ENCODE peak calls at places on chromosomes 6 and 20, in five cellular contexts. C, L, T, N and O are unnamed samples.

GRCh38 chr20:7694940-7695567 is 245.2 kb downstream of the HAO1 start:
- DNase-seq in C (no peak), T (no peak), N (no peak), L (no peak), O (no peak)

GRCh38 chr20:4335722-4336121 is 320.4 kb upstream of the RNF24 start:
- DNase-seq in N (no peak), T (no peak), C (no peak), L (no peak), O (no peak)

GRCh38 chr6:34234667-34235604 is 1.7 kb upstream of the HMGA1 start:
- DNase-seq in C (no peak), N (peak), L (no peak), T (peak), O (no peak)

GRCh38 chr6:143335865-143336264 is 114.6 kb downstream of the ADAT2 start:
- DNase-seq in C (no peak), N (no peak), T (no peak), L (no peak), O (no peak)

GRCh38 chr20:8190043-8190880 is 58.2 kb downstream of the PLCB1 start:
- DNase-seq in N (no peak), C (no peak), L (no peak), T (no peak), O (no peak)

GRCh38 chr6:50681213-50681824 is 32.0 kb upstream of the TFAP2D start:
- DNase-seq in N (no peak), L (no peak), C (no peak), T (no peak), O (no peak)

GRCh38 chr6:74964871-74965441 is 240.9 kb downstream of the COL12A1 start:
- DNase-seq in T (no peak), C (no peak), N (no peak), L (peak), O (no peak)

GRCh38 chr6:119349341-119350201 is at the start of gene MAN1A1:
- DNase-seq in T (peak), N (peak), L (peak), C (peak), O (peak)

GRCh38 chr6:13383280-13384163 is 55.2 kb upstream of the TBC1D7 start:
- DNase-seq in L (peak), T (no peak), C (no peak), N (no peak), O (no peak)

GRCh38 chr20:53869466-53870258 is 200.7 kb downstream of the BCAS1 start:
- DNase-seq in L (peak), N (no peak), T (no peak), C (no peak), O (no peak)

GRCh38 chr20:50798650-50799049 is 3.8 kb downstream of the BCAS4 start:
- DNase-seq in N (no peak), T (no peak), C (no peak), L (no peak), O (no peak)

GRCh38 chr6:87481936-87482335 is 9.2 kb downstream of the SLC35A1 start:
- DNase-seq in T (no peak), L (no peak), N (no peak), C (no peak), O (no peak)

GRCh38 chr6:26185802-26186201 is 98.6 kb downstream of the HFE start:
- DNase-seq in C (no peak), T (no peak), N (no peak), L (no peak), O (no peak)

GRCh38 chr6:26187981-26188635 is 100.9 kb downstream of the HFE start:
- DNase-seq in N (no peak), T (no peak), L (peak), C (no peak), O (no peak)

GRCh38 chr6:26185004-26185403 is 97.8 kb downstream of the HFE start:
- DNase-seq in C (no peak), N (no peak), L (no peak), T (no peak), O (no peak)

GRCh38 chr6:26186652-26187051 is 99.4 kb downstream of the HFE start:
- DNase-seq in C (no peak), L (no peak), T (no peak), N (no peak), O (no peak)

GRCh38 chr6:26187292-26187691 is 100.1 kb downstream of the HFE start:
- DNase-seq in C (no peak), N (no peak), L (no peak), T (no peak), O (no peak)
- H3K4me3 ChIP-seq in C (no peak), N (no peak), L (no peak), T (no peak), O (no peak)

DNA sequence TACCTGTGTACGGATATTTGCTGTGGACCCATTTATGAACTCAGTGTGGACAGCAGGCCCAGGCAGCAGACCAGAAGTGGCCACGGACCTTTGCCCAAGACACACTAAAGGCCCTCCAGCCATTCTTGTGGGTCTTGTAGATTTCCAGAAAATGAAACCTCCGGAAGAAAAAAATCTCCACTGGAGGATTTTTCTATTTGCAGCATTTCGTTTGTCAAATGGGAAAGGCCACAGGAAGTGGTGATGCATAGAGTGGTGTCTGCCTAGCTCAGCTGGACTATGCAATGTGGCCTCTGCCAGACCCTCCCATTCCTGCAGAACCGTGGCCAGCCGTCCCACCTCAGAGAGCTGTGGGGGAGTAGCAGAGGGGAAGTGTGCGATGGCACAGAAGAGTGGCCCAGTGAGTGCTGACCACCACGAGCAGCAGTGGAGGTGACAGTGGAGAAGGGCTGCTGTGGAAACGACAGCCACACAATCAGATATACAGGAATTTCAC is 24.0 kb upstream of the INSM1 start:
- DNase-seq in C (no peak), T (no peak), L (no peak), N (no peak), O (no peak)
- H3K27ac ChIP-seq in C (no peak), T (no peak), L (no peak), N (no peak), O (no peak)

GRCh38 chr6:146423450-146423849 is 120.2 kb upstream of the RAB32 start:
- DNase-seq in C (no peak), T (no peak), N (no peak), L (no peak), O (no peak)
- TF ChIP-seq CTCF in C (no peak), T (no peak), N (no peak), L (no peak), O (no peak)

GRCh38 chr6:170189236-170189635 is 101.6 kb downstream of the DLL1 start:
- DNase-seq in T (no peak), C (no peak), L (no peak), N (no peak), O (peak)
- H3K4me3 ChIP-seq in T (no peak), C (no peak), L (no peak), N (no peak), O (no peak)

GRCh38 chr6:37176268-37177082 is 6.5 kb downstream of the PIM1 start:
- DNase-seq in T (no peak), C (no peak), L (peak), N (no peak), O (no peak)
- H3K27ac ChIP-seq in T (no peak), C (no peak), L (no peak), N (no peak), O (no peak)

GRCh38 chr6:166156942-166157341 is 10.7 kb downstream of the TBXT start:
- DNase-seq in L (peak), C (no peak), N (no peak), T (no peak), O (no peak)
- TF ChIP-seq CTCF in L (peak), C (peak), N (peak), T (peak), O (no peak)

GRCh38 chr6:6003334-6004146 is 3.2 kb downstream of the NRN1 start:
- DNase-seq in T (peak), L (no peak), N (no peak), C (no peak), O (no peak)

GRCh38 chr6:6004147-6004995 is 2.4 kb downstream of the NRN1 start:
- DNase-seq in C (no peak), N (no peak), L (no peak), T (no peak), O (no peak)

GRCh38 chr6:6001443-6001842 is 5.3 kb downstream of the NRN1 start:
- DNase-seq in N (no peak), C (no peak), T (no peak), L (no peak), O (no peak)

GRCh38 chr6:6002809-6003333 is 3.9 kb downstream of the NRN1 start:
- DNase-seq in C (no peak), T (no peak), L (no peak), N (no peak), O (no peak)

DNA sequence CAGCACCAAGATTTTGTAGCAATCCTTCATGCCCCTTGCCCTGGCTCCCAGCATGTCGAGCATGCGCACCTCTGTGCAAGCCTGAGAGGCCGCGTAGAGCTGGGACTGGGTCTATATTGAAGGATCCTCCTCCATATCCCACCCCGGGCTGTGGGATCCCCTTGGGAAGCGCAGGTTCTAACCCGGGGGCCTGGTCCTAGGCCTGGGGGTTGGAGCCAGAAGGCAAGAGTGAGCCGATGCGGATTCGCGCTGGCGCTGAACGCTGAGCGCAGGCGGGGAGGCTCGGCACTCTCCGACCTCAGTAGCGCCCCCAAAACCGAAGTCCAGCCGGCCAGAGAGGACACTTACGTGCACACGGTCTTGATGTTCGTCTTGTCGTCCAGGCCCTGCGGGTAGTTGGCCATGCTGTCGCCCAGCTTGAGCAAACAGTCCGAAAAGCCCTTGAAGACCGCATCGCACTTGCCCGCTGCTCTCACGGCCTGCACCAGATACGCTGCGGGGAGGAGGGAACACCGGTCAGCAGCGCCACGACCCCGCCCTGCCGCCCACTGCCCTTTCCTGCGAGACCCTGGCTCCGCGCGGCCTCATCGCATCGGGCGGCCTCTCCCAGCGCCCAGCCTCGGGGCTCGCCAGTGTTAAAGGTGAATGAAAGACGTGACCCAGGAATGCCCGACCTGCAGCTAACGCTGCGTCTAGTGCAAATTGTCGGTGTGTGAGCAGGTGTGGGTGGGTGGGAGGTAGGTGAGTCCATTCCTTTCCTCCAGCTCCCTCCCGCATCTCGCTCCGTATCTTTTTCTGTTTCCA is 4.5 kb downstream of the NRN1 start:
- DNase-seq in L (no peak), N (no peak), C (no peak), T (no peak), O (no peak)
- H3K4me3 ChIP-seq in L (peak), N (no peak), C (peak), T (no peak), O (peak)

GRCh38 chr20:58621906-58622548 is 29.1 kb upstream of the STX16 start:
- DNase-seq in C (no peak), L (no peak), N (no peak), T (no peak), O (no peak)
- H3K27ac ChIP-seq in C (no peak), L (no peak), N (no peak), T (no peak), O (no peak)

GRCh38 chr20:45300961-45301360 is 5.7 kb upstream of the RBPJL start:
- DNase-seq in L (peak), C (no peak), T (no peak), N (no peak), O (no peak)
- TF ChIP-seq CTCF in L (peak), C (peak), T (peak), N (peak), O (no peak)

GRCh38 chr6:107114213-107114871 is 973 bp downstream of the BEND3 start:
- DNase-seq in N (peak), C (peak), T (peak), L (peak), O (peak)

GRCh38 chr6:107116923-107117417 is 1.7 kb upstream of the BEND3 start:
- DNase-seq in C (no peak), T (no peak), L (no peak), N (no peak), O (no peak)

GRCh38 chr6:107115695-107116327 is 496 bp upstream of the BEND3 start:
- DNase-seq in T (peak), L (peak), N (peak), C (no peak), O (no peak)

GRCh38 chr6:107114872-107115694 is at the start of gene BEND3:
- DNase-seq in C (peak), L (peak), N (peak), T (peak), O (no peak)

GRCh38 chr6:107116328-107116892 is 1.1 kb upstream of the BEND3 start:
- DNase-seq in C (no peak), T (no peak), N (peak), L (peak), O (no peak)
- H3K4me3 ChIP-seq in C (peak), T (peak), N (peak), L (peak), O (peak)